ENCODE peak calls at places on chromosome 5, in ten cellular contexts. Y is left ventricle myocardium inferior, O is iPS DF 6.9, L is A673, F is A549, K is neuronal stem cell, D is stomach, I is HepG2, J is breast epithelium, W is psoas muscle. Z is an unnamed sample.

GRCh38 chr5:145775411-145775810 is 59.7 kb downstream of the PRELID2 start:
- DNase-seq in W (no peak), J (no peak), I (peak; percentile 8), F (no peak), L (no peak), Y (no peak), D (no peak), K (no peak), O (no peak), Z (no peak)

GRCh38 chr5:41832430-41832829 is 37.8 kb downstream of the OXCT1 start:
- DNase-seq in F (no peak), W (no peak), K (no peak), I (no peak), J (no peak), Y (no peak), D (no peak), L (no peak), O (no peak), Z (no peak)

GRCh38 chr5:178357127-178357526 is 124.5 kb upstream of the PHYKPL start:
- DNase-seq in I (no peak), K (peak; percentile 84), L (no peak), J (no peak), F (no peak), O (peak; percentile 11), W (no peak), D (no peak), Y (peak; percentile 40), Z (peak; percentile 75)

GRCh38 chr5:132181011-132181629 is 46.5 kb downstream of the P4HA2 start:
- DNase-seq in J (no peak), W (no peak), K (no peak), O (no peak), L (no peak), I (no peak), F (no peak), D (no peak), Y (no peak), Z (no peak)

GRCh38 chr5:104298518-104298917 is 735.9 kb upstream of the NUDT12 start:
- DNase-seq in F (no peak), J (no peak), D (no peak), I (no peak), Y (no peak), K (no peak), O (no peak), L (no peak), W (no peak), Z (no peak)

GRCh38 chr5:153659337-153659736 is 168.9 kb downstream of the GRIA1 start:
- DNase-seq in J (no peak), O (no peak), L (no peak), I (no peak), F (no peak), D (no peak), K (no peak), W (no peak), Y (no peak), Z (no peak)

GRCh38 chr5:149675467-149676201 is 54.5 kb upstream of the PPARGC1B start:
- DNase-seq in D (peak; percentile 78), W (no peak), I (no peak), O (no peak), K (no peak), Y (peak; percentile 43), J (no peak), L (no peak), F (no peak), Z (peak; percentile 78)

GRCh38 chr5:31415009-31415923 is 116.6 kb downstream of the DROSHA start:
- DNase-seq in D (no peak), F (no peak), O (no peak), W (no peak), I (no peak), K (no peak), J (no peak), L (no peak), Y (no peak), Z (no peak)

GRCh38 chr5:120476063-120476462 is 12.0 kb downstream of the PRR16 start:
- DNase-seq in Y (no peak), F (no peak), L (no peak), O (no peak), K (no peak), W (no peak), I (no peak), J (no peak), D (no peak), Z (no peak)

GRCh38 chr5:135461752-135462151 is 9.6 kb upstream of the TIFAB start:
- DNase-seq in L (no peak), W (no peak), F (no peak), I (no peak), J (no peak), O (no peak), Y (no peak), D (no peak), K (no peak), Z (peak; percentile 41)

GRCh38 chr5:143596824-143597223 is 193.3 kb upstream of the NR3C1 start:
- DNase-seq in K (no peak), I (no peak), Y (no peak), F (no peak), L (no peak), J (no peak), W (no peak), D (no peak), O (no peak), Z (no peak)
- H3K4me1 ChIP-seq in K (no peaks in the 10 kb centered on the region), I (peaks cover 89% of the 10 kb centered on the region), Y (peaks cover 17% of the 10 kb centered on the region), F (peaks cover 57% of the 10 kb centered on the region), L (peaks cover 4% of the 10 kb centered on the region), J (no peaks in the 10 kb centered on the region), W (peaks cover 14% of the 10 kb centered on the region), D (peaks cover 8% of the 10 kb centered on the region), O (peaks cover 1% of the 10 kb centered on the region), Z (no peaks in the 10 kb centered on the region)

DNA sequence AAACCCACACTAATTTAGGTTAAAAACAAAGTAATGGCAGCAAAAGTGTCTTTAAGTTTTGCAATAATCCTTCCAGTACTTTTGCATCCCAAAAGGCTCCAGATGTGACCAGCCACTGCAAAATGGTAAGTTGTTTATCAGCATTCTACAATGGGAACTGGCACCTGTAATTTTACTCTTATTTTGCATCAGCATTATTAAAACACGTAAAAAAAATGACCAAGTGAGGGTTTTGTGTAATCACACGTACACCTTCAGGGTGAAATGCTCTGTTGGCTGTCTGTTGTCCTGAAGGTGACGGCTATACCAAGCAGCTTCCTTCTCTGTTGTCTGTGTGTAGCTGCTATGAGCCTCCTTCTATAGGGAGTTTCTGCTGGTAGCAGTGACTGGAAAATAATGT is 36.9 kb upstream of the SSBP2 start:
- DNase-seq in O (peak; percentile 35), L (peak; percentile 89), D (peak; percentile 63), F (no peak), Y (no peak), K (peak; percentile 30), I (no peak), W (peak; percentile 31), J (peak; percentile 72), Z (no peak)
- H3K27ac ChIP-seq in O (no peak overlapping the region), L (peak overlapping the region; percentile 72), D (peak overlapping the region; percentile 20), F (peak overlapping the region; percentile 4), Y (peak overlapping the region; percentile 65), K (peak overlapping the region; percentile 48), I (no peak overlapping the region), W (no peak overlapping the region), J (peak overlapping the region; percentile 71), Z (no peak overlapping the region)

GRCh38 chr5:114116981-114117380 is 244.9 kb upstream of the KCNN2 start:
- DNase-seq in L (no peak), J (no peak), Y (no peak), I (no peak), W (no peak), K (no peak), D (no peak), F (no peak), O (no peak), Z (no peak)

GRCh38 chr5:114123654-114124053 is 238.2 kb upstream of the KCNN2 start:
- DNase-seq in Y (no peak), D (no peak), J (no peak), O (no peak), K (no peak), L (no peak), W (no peak), F (no peak), I (no peak), Z (no peak)

GRCh38 chr5:114118511-114118910 is 243.4 kb upstream of the KCNN2 start:
- DNase-seq in Y (no peak), L (no peak), O (no peak), F (no peak), J (no peak), D (no peak), K (no peak), W (no peak), I (no peak), Z (no peak)

GRCh38 chr5:114122852-114123251 is 239.0 kb upstream of the KCNN2 start:
- DNase-seq in F (no peak), I (no peak), O (no peak), J (no peak), L (no peak), K (no peak), W (no peak), Y (no peak), D (no peak), Z (no peak)

DNA sequence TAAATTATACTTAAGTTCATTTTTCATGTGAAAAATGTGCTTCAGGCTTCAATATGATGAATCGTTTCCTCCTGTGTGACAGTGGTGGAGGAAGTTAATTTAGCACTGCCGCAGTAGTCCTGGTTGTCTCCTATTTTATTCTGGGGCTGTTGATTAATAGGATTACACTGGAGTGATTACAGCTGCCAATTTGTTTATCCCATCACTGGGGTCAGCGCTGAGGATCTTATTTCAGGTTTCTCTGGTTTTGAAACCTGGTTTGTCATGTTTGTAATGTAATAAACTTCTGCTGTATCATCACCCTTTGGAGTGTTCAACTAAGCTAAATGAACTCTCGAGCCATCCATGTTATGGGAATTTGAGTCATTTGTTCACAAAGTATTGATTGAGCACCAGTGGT is 241.7 kb upstream of the KCNN2 start:
- DNase-seq in J (no peak), W (no peak), L (no peak), I (no peak), Y (no peak), D (no peak), O (no peak), F (no peak), K (no peak), Z (no peak)
- H3K4me1 ChIP-seq in J (no peaks in the 10 kb centered on the region), W (peaks cover 15% of the 10 kb centered on the region), L (no peaks in the 10 kb centered on the region), I (no peaks in the 10 kb centered on the region), Y (peaks cover 20% of the 10 kb centered on the region), D (no peaks in the 10 kb centered on the region), O (no peaks in the 10 kb centered on the region), F (no peaks in the 10 kb centered on the region), K (no peaks in the 10 kb centered on the region), Z (no peaks in the 10 kb centered on the region)

GRCh38 chr5:80160242-80160641 is 95.6 kb downstream of the SERINC5 start:
- DNase-seq in I (no peak), D (no peak), O (no peak), K (no peak), L (no peak), Y (no peak), J (no peak), F (no peak), W (no peak), Z (no peak)
- H3K27ac ChIP-seq in I (no peak overlapping the region), D (no peak overlapping the region), O (no peak overlapping the region), K (no peak overlapping the region), L (no peak overlapping the region), Y (no peak overlapping the region), J (no peak overlapping the region), F (no peak overlapping the region), W (no peak overlapping the region), Z (no peak overlapping the region)

GRCh38 chr5:169350759-169351240 is 49.9 kb upstream of the SLIT3 start:
- DNase-seq in K (no peak), I (no peak), J (peak; percentile 55), Y (no peak), O (no peak), D (no peak), W (peak; percentile 24), L (peak; percentile 47), F (peak; percentile 93), Z (peak; percentile 62)
- H3K4me1 ChIP-seq in K (no peaks in the 10 kb centered on the region), I (no peaks in the 10 kb centered on the region), J (no peaks in the 10 kb centered on the region), Y (peaks cover 15% of the 10 kb centered on the region), O (no peaks in the 10 kb centered on the region), D (no peaks in the 10 kb centered on the region), W (no peaks in the 10 kb centered on the region), L (no peaks in the 10 kb centered on the region), F (peaks cover 66% of the 10 kb centered on the region), Z (no peaks in the 10 kb centered on the region)

GRCh38 chr5:141906972-141907371 is 16.7 kb upstream of the DELE1 start:
- DNase-seq in F (no peak), K (no peak), W (no peak), D (no peak), Y (no peak), I (no peak), J (no peak), L (no peak), O (no peak), Z (no peak)
- H3K27ac ChIP-seq in F (no peak overlapping the region), K (no peak overlapping the region), W (no peak overlapping the region), D (no peak overlapping the region), Y (no peak overlapping the region), I (no peak overlapping the region), J (no peak overlapping the region), L (no peak overlapping the region), O (no peak overlapping the region), Z (no peak overlapping the region)